ENCODE peak calls at places on chromosomes 13 and 19, in five cellular contexts. H is GM12865, T is mucosa of descending colon, V is HT-29, J is AG20443. B is an unnamed sample.

GRCh38 chr13:109669956-109670355 is 116.4 kb downstream of the IRS2 start:
- DNase-seq in T (no peak), H (no peak), V (no peak), J (no peak), B (no peak)

GRCh38 chr19:4800591-4801081 is 9.1 kb downstream of the FEM1A start:
- DNase-seq in V (peak), H (no peak), J (no peak), T (no peak), B (no peak)

GRCh38 chr19:31598730-31599238 is 249.5 kb upstream of the TSHZ3 start:
- DNase-seq in V (no peak), H (no peak), J (no peak), T (no peak), B (no peak)

GRCh38 chr13:28329395-28330158 is 165.4 kb downstream of the FLT1 start:
- DNase-seq in J (peak), H (no peak), V (no peak), T (no peak), B (no peak)

GRCh38 chr19:4338441-4339350 is at the start of gene STAP2:
- DNase-seq in T (peak), H (peak), J (peak), V (peak), B (no peak)

GRCh38 chr19:38433268-38433733 is at the start of gene RYR1:
- DNase-seq in V (no peak), J (peak), H (peak), T (peak), B (no peak)

GRCh38 chr19:33497151-33497777 is 24.3 kb downstream of the PEPD start:
- DNase-seq in J (no peak), V (no peak), H (no peak), T (no peak), B (no peak)

GRCh38 chr19:17757125-17757524 is 5.8 kb downstream of the FCHO1 start:
- DNase-seq in T (peak), V (no peak), J (peak), H (no peak), B (no peak)

GRCh38 chr13:69769637-69770036 is 338.0 kb upstream of the ATXN8OS start:
- DNase-seq in H (no peak), T (no peak), J (no peak), V (no peak), B (no peak)

GRCh38 chr19:45056831-45057230 is 18.0 kb downstream of the CLASRP start:
- DNase-seq in J (no peak), T (no peak), H (no peak), V (no peak), B (no peak)

GRCh38 chr13:110503979-110504499 is 57.5 kb downstream of the RAB20 start:
- DNase-seq in H (no peak), V (peak), T (peak), J (no peak), B (no peak)

GRCh38 chr19:1017906-1018305 is 3.0 kb downstream of the TMEM259 start:
- DNase-seq in V (no peak), T (peak), J (no peak), H (no peak), B (no peak)

GRCh38 chr19:55345101-55345817 is 5.6 kb downstream of the KMT5C start:
- DNase-seq in J (no peak), H (no peak), V (no peak), T (no peak), B (no peak)

GRCh38 chr19:16319466-16319865 is 5.2 kb upstream of the KLF2 start:
- DNase-seq in T (no peak), V (no peak), J (no peak), H (no peak), B (no peak)

GRCh38 chr19:48975947-48976847 is 11.1 kb downstream of the FTL start:
- DNase-seq in V (peak), H (peak), T (no peak), J (no peak), B (no peak)

GRCh38 chr13:26785845-26786630 is 25.5 kb upstream of the GPR12 start:
- DNase-seq in T (peak), J (no peak), H (peak), V (no peak), B (no peak)

GRCh38 chr13:29737061-29737460 is 113.4 kb downstream of the UBL3 start:
- DNase-seq in V (no peak), T (no peak), J (no peak), H (no peak), B (no peak)

GRCh38 chr19:6187374-6187773 is 51.9 kb downstream of the ACSBG2 start:
- DNase-seq in T (no peak), J (no peak), V (no peak), H (no peak), B (no peak)

GRCh38 chr13:37753776-37754175 is 115.8 kb downstream of the TRPC4 start:
- DNase-seq in V (peak), J (no peak), H (no peak), T (no peak), B (no peak)

GRCh38 chr13:108877300-108877699 is 247.9 kb downstream of the MYO16 start:
- DNase-seq in J (peak), V (no peak), H (no peak), T (no peak), B (no peak)

GRCh38 chr19:19866599-19867248 is 1.0 kb downstream of the ZNF253 start:
- DNase-seq in T (peak), V (no peak), J (peak), H (peak), B (no peak)

B was measured in NCI-H2107.